ENCODE peak calls at places on chromosomes 5 and 9, in six cellular contexts. M is neural progenitor cell, C is PC-3, N is GM23338, B is fibroblast of lung, Y is H1. X is an unnamed sample.

GRCh38 chr9:114911167-114911821 is 19.1 kb downstream of the TNFSF8 start:
- DNase-seq in N (peak), Y (no peak), M (peak), C (peak), B (peak), X (peak)

GRCh38 chr5:154858972-154859950 is 834 bp downstream of the CNOT8 start:
- DNase-seq in N (no peak), Y (no peak), M (no peak), C (peak), B (peak), X (no peak)

GRCh38 chr9:134322781-134323241 is 3.4 kb upstream of the RXRA start:
- DNase-seq in B (no peak), N (no peak), Y (no peak), M (no peak), C (no peak), X (no peak)

GRCh38 chr5:41418220-41419031 is 92.0 kb downstream of the PLCXD3 start:
- DNase-seq in N (peak), C (peak), M (peak), Y (no peak), B (peak), X (peak)

GRCh38 chr5:168987540-168988300 is 313.2 kb downstream of the SLIT3 start:
- DNase-seq in Y (peak), B (peak), N (peak), M (peak), C (peak), X (peak)

GRCh38 chr5:133962801-133963476 is 5.5 kb downstream of the C5orf15 start:
- DNase-seq in N (no peak), Y (no peak), C (no peak), M (no peak), B (peak), X (peak)

GRCh38 chr9:14692536-14692917 is 705 bp downstream of the ZDHHC21 start:
- DNase-seq in C (no peak), B (no peak), Y (no peak), N (no peak), M (no peak), X (no peak)

GRCh38 chr9:90702431-90702830 is 59.8 kb upstream of the DIRAS2 start:
- DNase-seq in M (no peak), C (no peak), N (no peak), B (no peak), Y (no peak), X (no peak)

GRCh38 chr5:179817071-179817840 is 3.4 kb upstream of the SQSTM1 start:
- DNase-seq in B (no peak), M (peak), Y (peak), C (no peak), N (peak), X (no peak)

GRCh38 chr5:60722416-60722815 is 22.4 kb upstream of the DEPDC1B start:
- DNase-seq in Y (no peak), N (no peak), M (no peak), C (no peak), B (no peak), X (no peak)

GRCh38 chr9:113011911-113012381 is at the start of gene ZNF883:
- DNase-seq in M (peak), B (peak), Y (peak), C (no peak), N (peak), X (peak)

GRCh38 chr5:161442471-161442870 is 104.1 kb downstream of the GABRB2 start:
- DNase-seq in N (peak), M (peak), C (no peak), Y (no peak), B (no peak), X (no peak)

GRCh38 chr9:84101892-84102632 is 121.5 kb downstream of the RMI1 start:
- DNase-seq in N (peak), M (peak), C (no peak), B (no peak), Y (peak), X (no peak)

GRCh38 chr5:68444833-68445232 is 229.3 kb downstream of the PIK3R1 start:
- DNase-seq in C (no peak), Y (no peak), M (no peak), N (no peak), B (no peak), X (no peak)

GRCh38 chr5:68446070-68446357 is 230.5 kb downstream of the PIK3R1 start:
- DNase-seq in C (no peak), B (no peak), Y (no peak), M (no peak), N (no peak), X (no peak)

GRCh38 chr5:68444048-68444447 is 228.5 kb downstream of the PIK3R1 start:
- DNase-seq in M (no peak), N (no peak), Y (no peak), B (no peak), C (no peak), X (no peak)

GRCh38 chr5:68446487-68446894 is 230.9 kb downstream of the PIK3R1 start:
- DNase-seq in Y (no peak), C (no peak), B (no peak), M (no peak), N (no peak), X (no peak)

GRCh38 chr5:68445257-68446069 is 229.9 kb downstream of the PIK3R1 start:
- DNase-seq in M (no peak), Y (no peak), C (no peak), B (no peak), N (no peak), X (no peak)
- H3K27ac ChIP-seq in M (no peak), Y (no peak), C (no peak), B (no peak), N (no peak), X (no peak)

GRCh38 chr9:132586830-132587483 is 4.6 kb downstream of the BARHL1 start:
- DNase-seq in N (peak), Y (peak), M (peak), B (no peak), C (no peak), X (no peak)
- TF ChIP-seq EZH2 in N (peak), Y (peak), M (peak), B (peak), C (no peak), X (peak)

GRCh38 chr9:70413798-70414775 is at the start of gene KLF9:
- DNase-seq in Y (peak), C (peak), N (peak), B (peak), M (peak), X (peak)

GRCh38 chr9:70411141-70411929 is 3.1 kb downstream of the KLF9 start:
- DNase-seq in N (no peak), C (no peak), Y (no peak), B (peak), M (peak), X (peak)

GRCh38 chr9:70413427-70413797 is 1.0 kb downstream of the KLF9 start:
- DNase-seq in B (no peak), C (no peak), M (peak), N (peak), Y (no peak), X (no peak)

GRCh38 chr9:70411930-70412677 is 2.4 kb downstream of the KLF9 start:
- DNase-seq in C (no peak), M (no peak), Y (peak), B (peak), N (peak), X (peak)

GRCh38 chr9:70412678-70413426 is 1.6 kb downstream of the KLF9 start:
- DNase-seq in C (peak), M (peak), Y (peak), N (peak), B (peak), X (peak)
- H3K27ac ChIP-seq in C (no peak), M (no peak), Y (no peak), N (no peak), B (peak), X (peak)

GRCh38 chr5:114360816-114361723 is 800 bp upstream of the KCNN2 start:
- DNase-seq in C (no peak), B (peak), N (peak), M (peak), Y (peak), X (no peak)

GRCh38 chr5:114362197-114362976 is 517 bp downstream of the KCNN2 start:
- DNase-seq in B (peak), Y (peak), M (peak), N (peak), C (no peak), X (peak)

GRCh38 chr5:114362977-114363721 is 1.3 kb downstream of the KCNN2 start:
- DNase-seq in B (peak), C (no peak), N (peak), Y (peak), M (peak), X (no peak)

GRCh38 chr5:114361724-114362196 is at the start of gene KCNN2:
- DNase-seq in C (peak), M (peak), N (peak), Y (no peak), B (peak), X (peak)

DNA sequence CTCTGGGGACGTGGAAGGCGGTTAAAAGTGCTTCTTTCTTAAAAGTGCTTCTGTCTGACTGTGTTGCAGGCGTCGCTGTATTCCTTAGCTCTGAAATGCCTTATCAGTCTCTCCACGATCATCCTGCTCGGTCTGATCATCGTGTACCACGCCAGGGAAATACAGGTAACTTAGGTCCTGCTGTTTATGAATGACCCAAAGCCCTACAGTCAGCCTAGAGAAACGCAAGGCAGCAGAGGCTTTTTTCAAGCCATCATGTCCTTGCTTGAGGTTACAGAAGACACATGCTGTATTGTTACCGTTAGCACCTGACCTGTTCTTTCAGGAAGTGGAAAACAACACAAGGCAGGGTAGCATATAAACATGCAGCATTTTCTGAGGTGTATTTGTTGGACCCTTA is 2.0 kb downstream of the KCNN2 start:
- DNase-seq in M (peak), Y (no peak), B (no peak), C (no peak), N (peak), X (no peak)
- TF ChIP-seq EZH2 in M (no peak), Y (no peak), B (no peak), C (no peak), N (no peak), X (peak)

DNA sequence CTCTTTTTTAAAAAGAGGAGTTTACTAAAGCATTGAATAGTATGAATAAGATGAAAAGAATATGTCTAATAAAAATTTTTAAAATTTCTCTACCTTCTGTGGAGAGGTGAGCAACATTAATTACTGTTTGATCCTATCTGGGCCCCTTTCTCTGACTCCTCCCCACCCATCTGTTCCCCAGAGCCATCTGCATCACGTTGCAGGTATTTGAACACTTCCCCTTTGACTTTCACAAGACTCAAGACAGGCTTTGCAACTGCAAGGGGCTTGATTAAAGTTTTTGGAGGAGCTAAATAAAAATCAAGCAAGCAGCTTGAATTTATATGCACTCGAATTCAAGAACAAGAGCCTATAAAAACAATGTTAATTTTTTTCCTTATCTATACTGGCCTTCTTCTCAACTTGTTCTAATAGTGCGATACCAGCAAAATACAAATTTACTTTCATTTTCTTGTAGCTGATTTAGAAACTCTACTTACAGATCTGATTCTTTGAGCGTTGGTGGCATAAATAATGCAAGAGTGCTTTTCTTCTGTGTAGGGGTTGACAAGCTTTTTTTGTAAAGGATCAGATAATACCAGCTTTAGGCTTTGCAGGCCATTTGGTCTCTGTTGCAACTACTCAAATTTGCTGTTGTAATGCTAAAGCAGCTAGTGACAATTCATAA is 21.3 kb downstream of the TXNDC8 start:
- DNase-seq in Y (no peak), N (peak), M (no peak), C (no peak), B (peak), X (no peak)
- H3K27ac ChIP-seq in Y (no peak), N (no peak), M (no peak), C (no peak), B (no peak), X (no peak)

GRCh38 chr9:974064-974992 is 2.1 kb upstream of the DMRT3 start:
- DNase-seq in Y (no peak), B (no peak), C (no peak), M (peak), N (peak), X (no peak)
- TF ChIP-seq EZH2 in Y (no peak), B (peak), C (no peak), M (no peak), N (peak), X (no peak)

DNA sequence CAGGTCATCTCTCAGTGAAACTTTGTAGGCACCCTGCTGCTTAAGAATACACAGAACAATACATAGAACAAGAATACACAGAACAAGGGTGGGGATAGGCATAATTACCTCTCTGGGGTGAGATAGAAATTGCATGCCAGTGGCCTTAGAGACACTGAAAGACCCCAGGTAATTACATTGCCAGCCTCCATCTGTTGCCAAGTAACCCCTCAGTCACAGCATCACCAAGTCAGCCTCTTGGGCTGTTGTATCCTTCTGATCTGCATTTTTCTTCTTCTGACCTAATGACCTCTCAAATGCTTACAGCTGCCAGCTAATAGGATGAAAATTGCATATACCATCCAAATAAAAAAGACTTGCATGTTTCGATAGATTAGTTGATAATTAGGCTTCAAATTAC is 167.7 kb downstream of the GRIA1 start:
- DNase-seq in N (no peak), M (peak), Y (no peak), B (no peak), C (no peak), X (no peak)
- H3K27ac ChIP-seq in N (no peak), M (peak), Y (no peak), B (no peak), C (no peak), X (no peak)

GRCh38 chr9:123682746-123683145 is 247.2 kb downstream of the DENND1A start:
- DNase-seq in B (no peak), C (no peak), M (no peak), Y (no peak), N (no peak), X (no peak)

GRCh38 chr9:123678038-123678877 is 251.7 kb downstream of the DENND1A start:
- DNase-seq in N (no peak), M (no peak), C (peak), Y (no peak), B (no peak), X (peak)

GRCh38 chr9:123678878-123679329 is 251.0 kb downstream of the DENND1A start:
- DNase-seq in C (peak), Y (no peak), N (no peak), M (no peak), B (peak), X (no peak)

GRCh38 chr9:123679330-123679987 is 250.5 kb downstream of the DENND1A start:
- DNase-seq in M (no peak), C (no peak), N (no peak), Y (no peak), B (peak), X (no peak)

GRCh38 chr9:123680382-123680781 is 249.5 kb downstream of the DENND1A start:
- DNase-seq in B (no peak), M (no peak), C (no peak), N (no peak), Y (no peak), X (no peak)
- TF ChIP-seq EZH2 in B (no peak), M (no peak), C (no peak), N (no peak), Y (no peak), X (no peak)